ENCODE peak calls at places on chromosomes 1 and 21, in ten cellular contexts. Z is NCI-H2081; E is tibial nerve; G is IMR-90; U is HEK293T; C is Caki2; Q is ovary; B is stimulated activated effector memory CD8-positive, alpha-beta T cell treated with anti-CD3 and anti-CD28 coated beads, Interleukin-12 subunit alpha, Interleukin-12 subunit beta, amount 100 ng/mL, for 72 hours; F is activated CD4-positive, alpha-beta T cell treated with anti-CD3 and anti-CD28 coated beads for 36 hours; D is NCI-H2107. R is an unnamed sample.

GRCh38 chr1:103561612-103562395 is 9.6 kb upstream of the AMY2B start:
- DNase-seq in Q (no peak), U (no peak), G (no peak), C (no peak), D (no peak), E (no peak), Z (no peak), F (no peak), B (no peak), R (no peak)

GRCh38 chr1:205071801-205072200 is 12.5 kb downstream of the TMEM81 start:
- DNase-seq in C (no peak), U (no peak), B (no peak), G (no peak), Q (no peak), D (no peak), Z (no peak), E (no peak), F (no peak), R (peak; percentile 52)

GRCh38 chr21:31905444-31906400 is 32.9 kb downstream of the HUNK start:
- DNase-seq in U (no peak), F (no peak), Z (no peak), C (peak; percentile 97), E (no peak), D (no peak), B (no peak), G (peak; percentile 38), Q (no peak), R (no peak)

GRCh38 chr1:56844709-56845108 is 9.9 kb upstream of the C8A start:
- DNase-seq in D (peak; percentile 50), F (no peak), E (no peak), Z (no peak), Q (no peak), U (no peak), G (no peak), C (no peak), B (no peak), R (no peak)

GRCh38 chr1:170339565-170339964 is 192.4 kb upstream of the GORAB start:
- DNase-seq in F (no peak), C (no peak), Q (no peak), D (no peak), U (no peak), G (no peak), E (no peak), B (no peak), Z (no peak), R (no peak)

GRCh38 chr1:33424610-33425009 is 6.3 kb downstream of the PHC2 start:
- DNase-seq in C (no peak), D (no peak), B (no peak), U (no peak), F (no peak), Z (no peak), E (no peak), Q (no peak), G (peak; percentile 31), R (no peak)

GRCh38 chr1:150876111-150876434 is 326 bp downstream of the ARNT start:
- DNase-seq in B (no peak), G (peak; percentile 49), C (no peak), F (no peak), U (peak; percentile 67), D (no peak), E (no peak), Z (peak; percentile 77), Q (no peak), R (no peak)

GRCh38 chr1:43239484-43239883 is 30.3 kb upstream of the TMEM125 start:
- DNase-seq in E (no peak), G (no peak), B (no peak), U (no peak), D (no peak), Z (no peak), C (no peak), Q (no peak), F (no peak), R (no peak)

GRCh38 chr1:20290624-20291597 is at the start of gene VWA5B1:
- DNase-seq in Z (peak; percentile 7), Q (no peak), G (no peak), B (no peak), C (no peak), U (peak; percentile 45), D (no peak), E (no peak), F (no peak), R (no peak)

GRCh38 chr1:2875677-2876531 is 74.4 kb upstream of the TTC34 start:
- DNase-seq in E (no peak), U (no peak), Q (peak; percentile 36), C (no peak), G (no peak), F (no peak), Z (no peak), B (no peak), D (no peak), R (no peak)

GRCh38 chr1:26610781-26611180 is 81.2 kb downstream of the RPS6KA1 start:
- DNase-seq in B (no peak), E (no peak), Q (no peak), Z (no peak), C (no peak), D (no peak), F (no peak), G (no peak), U (no peak), R (no peak)

GRCh38 chr1:62724430-62724829 is 36.2 kb upstream of the DOCK7 start:
- DNase-seq in Q (no peak), F (no peak), E (no peak), D (no peak), Z (no peak), C (no peak), B (no peak), U (no peak), G (no peak), R (no peak)

GRCh38 chr1:67148516-67149178 is 13.9 kb upstream of the C1orf141 start:
- DNase-seq in Z (no peak), U (no peak), D (no peak), C (no peak), F (no peak), E (no peak), Q (no peak), B (no peak), G (no peak), R (no peak)

GRCh38 chr1:56911098-56911497 is 54.7 kb downstream of the C8B start:
- DNase-seq in Q (no peak), U (no peak), C (no peak), F (no peak), E (no peak), Z (no peak), D (no peak), G (peak; percentile 50), B (no peak), R (no peak)

GRCh38 chr21:44867999-44868700 is 5.3 kb downstream of the PTTG1IP start:
- DNase-seq in B (no peak), C (no peak), F (peak; percentile 74), G (no peak), D (no peak), Z (no peak), Q (peak; percentile 13), E (no peak), U (no peak), R (no peak)

GRCh38 chr1:87981810-87982209 is 653.1 kb downstream of the LMO4 start:
- DNase-seq in B (no peak), U (no peak), Z (no peak), D (no peak), C (no peak), G (no peak), Q (no peak), E (no peak), F (no peak), R (no peak)

GRCh38 chr21:42414928-42415769 is 11.4 kb downstream of the UBASH3A start:
- DNase-seq in F (peak; percentile 99), Z (no peak), E (no peak), B (peak; percentile 74), U (no peak), D (no peak), C (peak; percentile 87), G (peak; percentile 78), Q (peak; percentile 39), R (no peak)

GRCh38 chr1:63622847-63623566 is 29.8 kb downstream of the PGM1 start:
- DNase-seq in U (no peak), G (no peak), C (no peak), D (peak; percentile 49), F (no peak), B (no peak), Q (no peak), Z (no peak), E (no peak), R (no peak)

GRCh38 chr21:36839123-36839522 is 127.3 kb downstream of the HLCS start:
- DNase-seq in C (no peak), G (peak; percentile 91), Z (no peak), D (no peak), F (no peak), Q (no peak), U (no peak), E (no peak), B (no peak), R (no peak)

GRCh38 chr21:30994917-30995316 is 43.4 kb downstream of the KRTAP19-8 start:
- DNase-seq in Z (no peak), D (no peak), C (no peak), B (no peak), G (no peak), U (no peak), E (no peak), F (no peak), Q (no peak), R (no peak)

GRCh38 chr1:59673575-59674467 is 140.9 kb upstream of the HOOK1 start:
- DNase-seq in E (peak; percentile 29), B (no peak), D (no peak), F (no peak), C (no peak), G (no peak), Q (peak; percentile 45), Z (peak; percentile 30), U (no peak), R (no peak)